ENCODE peak calls at places on chromosomes 7 and 10, in eight cellular contexts. U, N, I, S, E, M, Q and P are unnamed samples.

GRCh38 chr7:130733866-130734524 is at the start of gene KLF14:
- DNase-seq in M (no peak), N (no peak), S (no peak), E (no peak), Q (no peak), U (no peak), I (peak; percentile 36), P (no peak)

GRCh38 chr7:68235937-68236336 is 1239.3 kb downstream of the TYW1 start:
- DNase-seq in Q (no peak), N (no peak), I (no peak), U (no peak), E (no peak), S (no peak), M (no peak), P (no peak)

GRCh38 chr7:41858196-41858595 is 155.3 kb upstream of the INHBA start:
- DNase-seq in Q (no peak), S (no peak), N (no peak), I (no peak), U (no peak), M (no peak), E (no peak), P (no peak)

GRCh38 chr7:100477871-100478248 is 1.2 kb downstream of the TSC22D4 start:
- DNase-seq in E (no peak), Q (no peak), I (no peak), U (no peak), N (no peak), M (no peak), S (no peak), P (no peak)

GRCh38 chr10:69057951-69058297 is 30.0 kb upstream of the SRGN start:
- DNase-seq in U (no peak), E (no peak), S (no peak), N (no peak), Q (no peak), I (peak; percentile 93), M (peak; percentile 57), P (no peak)

GRCh38 chr10:1287493-1288480 is 231.6 kb downstream of the WDR37 start:
- DNase-seq in N (no peak), U (no peak), M (peak; percentile 28), I (no peak), Q (no peak), E (no peak), S (no peak), P (no peak)

GRCh38 chr10:50937230-50937907 is 51.9 kb upstream of the A1CF start:
- DNase-seq in I (peak; percentile 52), S (no peak), Q (no peak), E (no peak), N (no peak), U (no peak), M (peak; percentile 61), P (no peak)

GRCh38 chr7:20482071-20482470 is 133.4 kb upstream of the ABCB5 start:
- DNase-seq in N (no peak), S (no peak), M (peak; percentile 4), Q (no peak), I (no peak), E (no peak), U (no peak), P (no peak)

GRCh38 chr7:32587431-32587948 is 92.2 kb downstream of the AVL9 start:
- DNase-seq in S (no peak), I (peak; percentile 89), N (no peak), M (peak; percentile 97), U (no peak), E (no peak), Q (no peak), P (no peak)

GRCh38 chr10:6091630-6092029 is 2.8 kb downstream of the RBM17 start:
- DNase-seq in N (no peak), U (no peak), M (no peak), S (no peak), E (no peak), I (peak; percentile 26), Q (no peak), P (no peak)

GRCh38 chr10:31103096-31103495 is 71.4 kb upstream of the ZNF438 start:
- DNase-seq in Q (no peak), E (no peak), M (no peak), U (no peak), I (no peak), S (no peak), N (no peak), P (no peak)

GRCh38 chr10:17652585-17652984 is 8.6 kb downstream of the STAM start:
- DNase-seq in N (no peak), E (no peak), S (no peak), I (peak; percentile 55), Q (no peak), M (no peak), U (no peak), P (no peak)

GRCh38 chr10:28127881-28128280 is 129.0 kb upstream of the ODAD2 start:
- DNase-seq in N (no peak), M (no peak), S (no peak), E (no peak), Q (no peak), I (peak; percentile 24), U (no peak), P (no peak)

GRCh38 chr7:20111821-20112542 is 105.2 kb downstream of the MACC1 start:
- DNase-seq in M (no peak), E (no peak), S (no peak), Q (no peak), N (no peak), I (no peak), U (no peak), P (no peak)

GRCh38 chr7:20403356-20403755 is 72.7 kb downstream of the ITGB8 start:
- DNase-seq in S (no peak), E (no peak), M (peak; percentile 77), Q (no peak), I (no peak), U (no peak), N (no peak), P (no peak)